ENCODE peak calls at places on chromosomes 11 and 22, in six cellular contexts. L, I, C, R, P and M are unnamed samples.

GRCh38 chr11:100890779-100891178 is 203.7 kb downstream of the ARHGAP42 start:
- DNase-seq in L (no peak), I (no peak), C (no peak), R (no peak), P (no peak), M (no peak)

GRCh38 chr22:49586873-49587272 is 240.8 kb downstream of the BRD1 start:
- DNase-seq in L (no peak), I (no peak), C (no peak), R (no peak), P (no peak), M (no peak)

GRCh38 chr22:30889268-30889995 is 79.1 kb downstream of the MORC2 start:
- DNase-seq in L (no peak), I (no peak), C (no peak), R (no peak), P (peak), M (no peak)

GRCh38 chr22:28883917-28884753 is 763 bp downstream of the ZNRF3 start:
- DNase-seq in L (peak), I (peak), C (no peak), R (no peak), P (peak), M (no peak)

GRCh38 chr22:21960200-21961126 is 7.8 kb upstream of the PPM1F start:
- DNase-seq in L (no peak), I (no peak), C (no peak), R (no peak), P (no peak), M (no peak)

GRCh38 chr11:17651061-17651460 is 68.3 kb upstream of the MYOD1 start:
- DNase-seq in L (no peak), I (no peak), C (no peak), R (no peak), P (no peak), M (no peak)

GRCh38 chr11:103923473-103923931 is 112.9 kb upstream of the DDI1 start:
- DNase-seq in L (peak), I (no peak), C (no peak), R (peak), P (no peak), M (no peak)

GRCh38 chr11:114321621-114322257 is 25.5 kb downstream of the NNMT start:
- DNase-seq in L (no peak), I (no peak), C (no peak), R (no peak), P (no peak), M (no peak)

GRCh38 chr11:2290351-2290841 is 11.3 kb downstream of the C11orf21 start:
- DNase-seq in L (no peak), I (no peak), C (no peak), R (no peak), P (no peak), M (no peak)

GRCh38 chr11:32905028-32905667 is 12.5 kb downstream of the QSER1 start:
- DNase-seq in L (no peak), I (no peak), C (no peak), R (no peak), P (no peak), M (no peak)

GRCh38 chr11:30107899-30108298 is 91.1 kb upstream of the KCNA4 start:
- DNase-seq in L (no peak), I (no peak), C (no peak), R (no peak), P (no peak), M (no peak)

GRCh38 chr11:110665689-110666465 is 46.4 kb downstream of the ARHGAP20 start:
- DNase-seq in L (no peak), I (no peak), C (no peak), R (no peak), P (no peak), M (no peak)

GRCh38 chr11:45105233-45105992 is 41.0 kb upstream of the PRDM11 start:
- DNase-seq in L (peak), I (peak), C (peak), R (peak), P (peak), M (no peak)

GRCh38 chr11:8699903-8700302 is 17.3 kb downstream of the RPL27A start:
- DNase-seq in L (no peak), I (no peak), C (no peak), R (peak), P (no peak), M (no peak)

GRCh38 chr11:124174001-124174400 is 9.1 kb upstream of the OR10D3 start:
- DNase-seq in L (peak), I (peak), C (no peak), R (peak), P (no peak), M (no peak)

GRCh38 chr22:41094036-41094435 is 1.6 kb downstream of the EP300 start:
- DNase-seq in L (no peak), I (no peak), C (no peak), R (peak), P (peak), M (no peak)

GRCh38 chr11:11420512-11420911 is 67.5 kb upstream of the CSNK2A3 start:
- DNase-seq in L (no peak), I (no peak), C (no peak), R (no peak), P (no peak), M (no peak)

GRCh38 chr11:111976119-111976518 is 39.0 kb downstream of the DIXDC1 start:
- DNase-seq in L (no peak), I (no peak), C (no peak), R (no peak), P (no peak), M (no peak)

GRCh38 chr11:64757549-64758329 is 2.0 kb downstream of the PYGM start:
- DNase-seq in L (no peak), I (no peak), C (no peak), R (no peak), P (peak), M (no peak)

GRCh38 chr11:93567406-93567819 is 24.2 kb upstream of the SMCO4 start:
- DNase-seq in L (no peak), I (no peak), C (no peak), R (no peak), P (no peak), M (no peak)

GRCh38 chr11:112962854-112963367 is 1.7 kb downstream of the NCAM1 start:
- DNase-seq in L (no peak), I (no peak), C (no peak), R (no peak), P (peak), M (no peak)

GRCh38 chr11:113518716-113519495 is 43.7 kb upstream of the DRD2 start:
- DNase-seq in L (no peak), I (no peak), C (no peak), R (no peak), P (no peak), M (no peak)

GRCh38 chr11:68412593-68413475 is 47.7 kb upstream of the PPP6R3 start:
- DNase-seq in L (no peak), I (no peak), C (no peak), R (no peak), P (no peak), M (peak)

GRCh38 chr11:2142762-2143202 is 3.6 kb upstream of the IGF2 start:
- DNase-seq in L (no peak), I (no peak), C (no peak), R (no peak), P (no peak), M (peak)

GRCh38 chr11:56048480-56048879 is 21.0 kb downstream of the OR5AS1 start:
- DNase-seq in L (no peak), I (no peak), C (no peak), R (no peak), P (no peak), M (no peak)

GRCh38 chr11:35779409-35779808 is 116.8 kb downstream of the TRIM44 start:
- DNase-seq in L (no peak), I (no peak), C (no peak), R (no peak), P (no peak), M (no peak)

GRCh38 chr11:33257897-33258630 is 883 bp downstream of the HIPK3 start:
- DNase-seq in L (peak), I (peak), C (no peak), R (peak), P (peak), M (no peak)

GRCh38 chr11:19225123-19225522 is 15.6 kb downstream of the E2F8 start:
- DNase-seq in L (no peak), I (no peak), C (no peak), R (no peak), P (no peak), M (no peak)

GRCh38 chr22:19722175-19722914 is 994 bp upstream of the GP1BB start:
- DNase-seq in L (no peak), I (peak), C (no peak), R (no peak), P (no peak), M (no peak)

GRCh38 chr22:19724927-19725661 is 1.8 kb downstream of the GP1BB start:
- DNase-seq in L (no peak), I (no peak), C (no peak), R (no peak), P (no peak), M (no peak)

GRCh38 chr22:19723165-19723989 is at the start of gene GP1BB:
- DNase-seq in L (no peak), I (peak), C (no peak), R (no peak), P (no peak), M (no peak)

GRCh38 chr22:19722915-19723164 is 499 bp upstream of the GP1BB start:
- DNase-seq in L (no peak), I (no peak), C (no peak), R (no peak), P (no peak), M (no peak)

GRCh38 chr22:19723990-19724827 is 870 bp downstream of the GP1BB start:
- DNase-seq in L (no peak), I (peak), C (no peak), R (peak), P (no peak), M (no peak)
- TF ChIP-seq USF2 in L (no peak), I (no peak), C (no peak), R (no peak), P (no peak), M (no peak)

GRCh38 chr22:17410576-17410975 is 41.3 kb downstream of the CECR2 start:
- DNase-seq in L (no peak), I (no peak), C (no peak), R (no peak), P (no peak), M (no peak)
- TF ChIP-seq RAD21 in L (no peak), I (no peak), C (no peak), R (no peak), P (no peak), M (no peak)

GRCh38 chr11:126790550-126790981 is 210.0 kb downstream of the KIRREL3 start:
- DNase-seq in L (no peak), I (no peak), C (peak), R (no peak), P (no peak), M (no peak)
- TF ChIP-seq CHD2 in L (no peak), I (no peak), C (no peak), R (no peak), P (no peak), M (no peak)

GRCh38 chr11:75099635-75100034 is 3.0 kb upstream of the OR2AT4 start:
- DNase-seq in L (no peak), I (no peak), C (no peak), R (no peak), P (no peak), M (no peak)

GRCh38 chr11:75103380-75104026 is 6.8 kb upstream of the OR2AT4 start:
- DNase-seq in L (no peak), I (peak), C (no peak), R (no peak), P (no peak), M (peak)

GRCh38 chr11:75097173-75097557 is 489 bp upstream of the OR2AT4 start:
- DNase-seq in L (no peak), I (no peak), C (no peak), R (no peak), P (no peak), M (no peak)

GRCh38 chr11:75101424-75102128 is 4.9 kb upstream of the OR2AT4 start:
- DNase-seq in L (no peak), I (no peak), C (no peak), R (no peak), P (no peak), M (no peak)

DNA sequence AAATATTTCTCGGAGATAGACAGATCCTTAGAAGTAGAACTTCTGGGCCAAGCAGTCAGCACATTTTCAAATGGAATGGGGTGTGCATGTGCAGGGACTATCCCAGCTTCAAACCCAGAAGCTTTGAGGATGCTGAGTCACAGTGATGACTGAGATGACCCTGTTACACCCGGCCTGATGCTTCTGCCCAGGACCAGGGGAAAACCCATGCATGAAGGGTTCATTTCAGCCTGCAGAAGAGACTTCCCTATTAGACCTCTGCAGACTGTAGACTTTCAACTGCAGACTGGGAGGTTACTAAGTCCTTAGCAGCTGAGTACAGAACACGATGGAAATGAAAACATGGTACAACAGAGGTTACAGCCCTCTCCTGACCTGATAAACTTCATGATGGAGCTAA is 3.6 kb upstream of the OR2AT4 start:
- DNase-seq in L (peak), I (peak), C (no peak), R (no peak), P (no peak), M (peak)
- TF ChIP-seq USF2 in L (no peak), I (no peak), C (no peak), R (no peak), P (no peak), M (no peak)

GRCh38 chr11:76672431-76673163 is 2.0 kb upstream of the LRRC32 start:
- DNase-seq in L (no peak), I (no peak), C (no peak), R (no peak), P (no peak), M (peak)

GRCh38 chr11:76671236-76671590 is 666 bp upstream of the LRRC32 start:
- DNase-seq in L (no peak), I (no peak), C (no peak), R (no peak), P (no peak), M (no peak)

GRCh38 chr11:76671626-76672309 is 1.2 kb upstream of the LRRC32 start:
- DNase-seq in L (no peak), I (no peak), C (no peak), R (no peak), P (no peak), M (no peak)

GRCh38 chr11:76669901-76670474 is 559 bp downstream of the LRRC32 start:
- DNase-seq in L (no peak), I (no peak), C (no peak), R (no peak), P (no peak), M (no peak)

GRCh38 chr11:76670475-76671235 is at the start of gene LRRC32:
- DNase-seq in L (no peak), I (peak), C (no peak), R (no peak), P (peak), M (no peak)
- TF ChIP-seq RAD21 in L (no peak), I (no peak), C (no peak), R (no peak), P (no peak), M (no peak)

DNA sequence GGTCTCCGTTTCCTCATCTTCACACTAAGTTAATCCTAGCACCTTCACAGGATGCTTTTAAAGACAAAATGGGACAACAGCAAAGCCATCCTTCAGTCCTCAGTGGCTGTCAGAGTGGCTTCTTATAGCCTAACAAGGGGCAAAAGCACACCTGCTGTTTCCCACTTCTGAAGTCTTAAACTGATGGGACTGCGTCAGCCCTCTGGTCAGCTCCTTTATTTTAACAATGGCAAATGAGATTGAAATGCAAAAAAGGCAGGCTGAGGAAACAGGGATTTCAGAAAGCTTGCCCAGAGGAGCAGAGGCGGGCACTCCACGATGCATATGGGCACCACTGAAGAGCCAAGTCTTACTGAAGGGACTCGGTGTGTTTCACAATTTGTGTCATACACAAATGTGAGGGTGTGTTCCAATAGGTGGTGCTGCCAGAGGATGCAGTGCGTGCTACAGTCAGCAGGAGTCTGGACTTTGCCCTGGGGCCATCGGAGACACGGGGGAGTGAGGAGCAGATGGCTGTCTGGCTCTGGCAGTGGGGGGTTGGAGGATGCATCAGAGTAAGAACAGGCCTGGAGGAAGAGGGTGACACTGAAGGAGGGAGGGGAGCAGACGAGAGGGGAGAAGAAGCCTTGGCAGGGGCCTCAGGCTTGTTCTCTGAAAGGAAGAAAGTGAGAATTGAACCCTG is 47.3 kb downstream of the TENM4 start:
- DNase-seq in L (no peak), I (no peak), C (peak), R (no peak), P (peak), M (no peak)
- TF ChIP-seq CHD2 in L (no peak), I (no peak), C (no peak), R (no peak), P (peak), M (no peak)

GRCh38 chr11:96105197-96105895 is 181.4 kb upstream of the MTMR2 start:
- DNase-seq in L (no peak), I (no peak), C (no peak), R (peak), P (no peak), M (no peak)
- TF ChIP-seq USF2 in L (no peak), I (no peak), C (no peak), R (no peak), P (no peak), M (no peak)